ENCODE peak calls at places on chromosome 15, in five cellular contexts. One of them, this sample, is unnamed. For H3K27me3, the result is how much of the 10 kb centered on the place peaks cover.

GRCh38 chr15:31402511-31403056 is 75.9 kb downstream of the KLF13 start:
- DNase-seq in keratinocyte: no peak
- DNase-seq in tibial nerve: peak
- DNase-seq in pancreas: no peak
- DNase-seq in mesenchymal stem cell: no peak
- DNase-seq in this sample: no peak

GRCh38 chr15:32952062-32952461 is 234.3 kb downstream of the GREM1 start:
- DNase-seq in mesenchymal stem cell: peak
- DNase-seq in pancreas: no peak
- DNase-seq in tibial nerve: no peak
- DNase-seq in keratinocyte: no peak
- DNase-seq in this sample: no peak

GRCh38 chr15:93479679-93480078 is 390.7 kb upstream of the RGMA start:
- DNase-seq in pancreas: peak
- DNase-seq in mesenchymal stem cell: no peak
- DNase-seq in keratinocyte: no peak
- DNase-seq in tibial nerve: peak
- DNase-seq in this sample: no peak

GRCh38 chr15:96342611-96343528 is 12.4 kb downstream of the NR2F2 start:
- DNase-seq in pancreas: no peak
- DNase-seq in mesenchymal stem cell: peak
- DNase-seq in keratinocyte: no peak
- DNase-seq in tibial nerve: no peak
- DNase-seq in this sample: peak

GRCh38 chr15:97566957-97567356 is 393.5 kb upstream of the ARRDC4 start:
- DNase-seq in keratinocyte: no peak
- DNase-seq in pancreas: no peak
- DNase-seq in tibial nerve: no peak
- DNase-seq in mesenchymal stem cell: no peak
- DNase-seq in this sample: no peak

GRCh38 chr15:35724626-35725025 is 178.7 kb upstream of the DPH6 start:
- DNase-seq in mesenchymal stem cell: no peak
- DNase-seq in tibial nerve: no peak
- DNase-seq in pancreas: no peak
- DNase-seq in keratinocyte: no peak
- DNase-seq in this sample: no peak

GRCh38 chr15:26126819-26127387 is 263.8 kb upstream of the ATP10A start:
- DNase-seq in tibial nerve: no peak
- DNase-seq in pancreas: no peak
- DNase-seq in mesenchymal stem cell: no peak
- DNase-seq in keratinocyte: no peak
- DNase-seq in this sample: no peak

GRCh38 chr15:77430652-77431051 is 10.0 kb downstream of the HMG20A start:
- DNase-seq in pancreas: no peak
- DNase-seq in mesenchymal stem cell: no peak
- DNase-seq in tibial nerve: no peak
- DNase-seq in keratinocyte: no peak
- DNase-seq in this sample: no peak

GRCh38 chr15:78456391-78456790 is 18.4 kb downstream of the IREB2 start:
- DNase-seq in tibial nerve: no peak
- DNase-seq in pancreas: no peak
- DNase-seq in mesenchymal stem cell: peak
- DNase-seq in keratinocyte: no peak
- DNase-seq in this sample: no peak

GRCh38 chr15:71386448-71387236 is 271.4 kb downstream of the THSD4 start:
- DNase-seq in mesenchymal stem cell: peak
- DNase-seq in keratinocyte: no peak
- DNase-seq in pancreas: no peak
- DNase-seq in tibial nerve: peak
- DNase-seq in this sample: no peak

DNA sequence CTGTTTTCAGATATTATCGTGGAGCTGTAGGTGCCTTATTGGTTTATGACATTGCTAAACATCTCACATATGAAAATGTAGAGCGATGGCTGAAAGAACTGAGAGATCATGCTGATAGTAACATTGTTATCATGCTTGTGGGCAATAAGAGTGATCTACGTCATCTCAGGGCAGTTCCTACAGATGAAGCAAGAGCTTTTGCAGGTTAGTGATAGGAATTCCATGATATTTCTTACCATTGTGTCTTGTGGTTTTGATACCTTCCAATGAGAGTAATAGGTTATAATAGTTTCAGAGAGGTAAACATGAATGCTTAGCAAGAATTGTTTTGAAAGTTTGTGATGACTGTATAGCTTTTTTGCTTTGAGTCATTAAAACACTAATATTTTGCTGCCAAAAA is 8.5 kb downstream of the RAB11A start:
- DNase-seq in pancreas: no peak
- DNase-seq in mesenchymal stem cell: no peak
- DNase-seq in tibial nerve: no peak
- DNase-seq in keratinocyte: no peak
- DNase-seq in this sample: no peak
- H3K27me3 ChIP-seq in pancreas: under half
- H3K27me3 ChIP-seq in mesenchymal stem cell: under half
- H3K27me3 ChIP-seq in tibial nerve: under half
- H3K27me3 ChIP-seq in keratinocyte: under half
- H3K27me3 ChIP-seq in this sample: under half

DNA sequence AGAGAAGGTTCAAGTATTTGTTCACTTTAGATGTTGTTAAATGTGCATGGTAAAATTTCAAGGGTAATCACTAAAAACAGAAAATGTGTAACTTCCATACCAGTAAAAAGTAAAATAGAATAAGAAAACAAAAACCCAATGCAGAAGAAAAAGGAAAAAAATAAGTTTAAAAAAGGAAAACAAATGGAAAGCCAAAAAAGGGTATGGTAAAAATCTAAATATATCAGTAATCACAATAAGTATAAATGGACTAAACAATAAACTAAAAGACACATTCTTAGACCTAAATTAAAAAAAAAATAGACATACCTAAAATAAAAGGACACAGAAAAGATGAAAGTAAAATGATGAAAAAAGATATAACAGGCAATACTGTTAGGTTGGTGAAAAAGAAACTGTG is 9.5 kb upstream of the CLN6 start:
- DNase-seq in pancreas: no peak
- DNase-seq in mesenchymal stem cell: no peak
- DNase-seq in keratinocyte: no peak
- DNase-seq in tibial nerve: no peak
- DNase-seq in this sample: no peak
- H3K27ac ChIP-seq in pancreas: no peak
- H3K27ac ChIP-seq in mesenchymal stem cell: no peak
- H3K27ac ChIP-seq in keratinocyte: no peak
- H3K27ac ChIP-seq in tibial nerve: no peak
- H3K27ac ChIP-seq in this sample: no peak

GRCh38 chr15:76340198-76340801 is 3.7 kb downstream of the ISL2 start:
- DNase-seq in keratinocyte: no peak
- DNase-seq in tibial nerve: no peak
- DNase-seq in pancreas: no peak
- DNase-seq in mesenchymal stem cell: peak
- DNase-seq in this sample: peak
- H3K27me3 ChIP-seq in keratinocyte: half or more
- H3K27me3 ChIP-seq in tibial nerve: half or more
- H3K27me3 ChIP-seq in pancreas: under half
- H3K27me3 ChIP-seq in mesenchymal stem cell: half or more
- H3K27me3 ChIP-seq in this sample: under half

GRCh38 chr15:90047956-90048575 is 46.9 kb downstream of the ZNF710 start:
- DNase-seq in pancreas: peak
- DNase-seq in tibial nerve: no peak
- DNase-seq in keratinocyte: no peak
- DNase-seq in mesenchymal stem cell: no peak
- DNase-seq in this sample: no peak
- H3K27ac ChIP-seq in pancreas: peak
- H3K27ac ChIP-seq in tibial nerve: no peak
- H3K27ac ChIP-seq in keratinocyte: no peak
- H3K27ac ChIP-seq in mesenchymal stem cell: no peak
- H3K27ac ChIP-seq in this sample: no peak

GRCh38 chr15:69781411-69782125 is 316.1 kb downstream of the TLE3 start:
- DNase-seq in keratinocyte: no peak
- DNase-seq in pancreas: no peak
- DNase-seq in tibial nerve: no peak
- DNase-seq in mesenchymal stem cell: no peak
- DNase-seq in this sample: peak

GRCh38 chr15:69782155-69782658 is 315.5 kb downstream of the TLE3 start:
- DNase-seq in keratinocyte: no peak
- DNase-seq in pancreas: no peak
- DNase-seq in tibial nerve: no peak
- DNase-seq in mesenchymal stem cell: no peak
- DNase-seq in this sample: peak

GRCh38 chr15:69783211-69783610 is 314.5 kb downstream of the TLE3 start:
- DNase-seq in mesenchymal stem cell: no peak
- DNase-seq in keratinocyte: no peak
- DNase-seq in tibial nerve: no peak
- DNase-seq in pancreas: no peak
- DNase-seq in this sample: no peak

GRCh38 chr15:69780981-69781380 is 316.7 kb downstream of the TLE3 start:
- DNase-seq in tibial nerve: no peak
- DNase-seq in mesenchymal stem cell: no peak
- DNase-seq in keratinocyte: no peak
- DNase-seq in pancreas: no peak
- DNase-seq in this sample: no peak

DNA sequence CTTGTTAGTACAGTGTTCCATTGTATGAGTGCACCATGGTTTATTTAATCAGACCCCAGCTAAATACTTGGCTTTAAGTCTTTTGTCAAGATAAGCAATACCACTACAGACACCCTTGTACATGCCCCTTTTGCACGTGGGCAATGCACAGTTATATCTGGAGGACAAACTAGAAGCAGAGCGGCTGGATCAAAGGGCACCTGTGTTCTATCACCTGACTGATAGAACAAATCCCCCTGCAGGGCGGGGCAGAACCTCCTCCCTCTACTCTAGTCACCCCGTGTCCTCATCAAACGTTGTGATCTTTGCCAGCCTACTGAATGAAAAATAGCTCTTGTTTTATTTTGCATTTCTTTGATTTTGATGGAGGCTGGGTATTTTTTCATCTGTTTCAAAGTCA is 314.9 kb downstream of the TLE3 start:
- DNase-seq in mesenchymal stem cell: no peak
- DNase-seq in pancreas: no peak
- DNase-seq in tibial nerve: no peak
- DNase-seq in keratinocyte: no peak
- DNase-seq in this sample: peak
- H3K27me3 ChIP-seq in mesenchymal stem cell: under half
- H3K27me3 ChIP-seq in pancreas: under half
- H3K27me3 ChIP-seq in tibial nerve: under half
- H3K27me3 ChIP-seq in keratinocyte: under half
- H3K27me3 ChIP-seq in this sample: under half